ENCODE peak calls at places on chromosomes 6 and 20, in five cellular contexts. S, O, F, C and B are unnamed samples. For H3K9me3, the result is how much of the 10 kb centered on the place peaks cover.

GRCh38 chr20:32110727-32111126 is 1.2 kb downstream of the TM9SF4 start:
- DNase-seq in F (no peak), S (no peak), C (no peak), O (no peak), B (no peak)

GRCh38 chr20:48682529-48683385 is 145.0 kb downstream of the PREX1 start:
- DNase-seq in S (peak), C (peak), O (peak), F (peak), B (peak)

GRCh38 chr20:13131688-13132087 is 89.4 kb upstream of the ISM1 start:
- DNase-seq in S (no peak), C (no peak), O (no peak), F (no peak), B (no peak)

GRCh38 chr20:49987868-49988690 is 5.3 kb downstream of the SNAI1 start:
- DNase-seq in S (no peak), C (no peak), O (no peak), F (peak), B (no peak)

GRCh38 chr6:82843291-82843885 is 222.3 kb downstream of the UBE3D start:
- DNase-seq in S (no peak), O (no peak), F (no peak), C (no peak), B (no peak)

GRCh38 chr20:47370850-47371782 is 14.6 kb upstream of the ZMYND8 start:
- DNase-seq in O (no peak), F (no peak), C (no peak), S (no peak), B (no peak)

GRCh38 chr20:57130160-57130772 is 136.2 kb downstream of the BMP7 start:
- DNase-seq in C (no peak), F (no peak), S (no peak), O (no peak), B (no peak)

GRCh38 chr6:113359155-113360140 is 497.7 kb upstream of the MARCKS start:
- DNase-seq in O (no peak), S (no peak), F (peak), C (peak), B (no peak)

GRCh38 chr6:132937466-132937906 is 123.1 kb downstream of the RPS12 start:
- DNase-seq in F (peak), C (peak), O (peak), S (no peak), B (no peak)

GRCh38 chr6:116512155-116512559 is 718 bp downstream of the CALHM5 start:
- DNase-seq in S (no peak), O (no peak), C (no peak), F (no peak), B (no peak)

DNA sequence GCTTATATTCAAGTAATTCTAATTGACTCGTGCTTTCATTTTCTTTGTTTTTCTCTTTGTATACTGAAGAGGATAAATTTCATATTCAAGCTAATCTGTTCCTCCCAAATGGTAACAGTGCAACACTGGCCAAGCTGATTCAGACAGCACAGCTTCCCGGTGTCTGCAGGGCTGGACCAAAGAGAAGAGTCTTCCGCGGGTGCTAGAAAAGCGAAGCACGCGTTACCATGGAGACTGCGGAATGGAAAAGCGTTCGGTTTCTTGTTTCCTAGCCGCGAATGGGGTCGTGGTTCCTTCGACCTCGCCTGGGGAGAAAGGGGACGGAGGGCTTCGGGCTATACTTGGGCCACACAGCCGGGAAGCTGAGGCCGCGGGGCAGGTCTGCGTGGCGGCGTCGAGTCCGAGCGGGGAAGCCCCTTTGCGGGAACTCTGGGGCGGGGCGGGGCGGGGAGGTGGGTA is 6.2 kb upstream of the ZNF311 start:
- DNase-seq in S (peak), O (peak), C (peak), F (peak), B (no peak)
- H3K4me3 ChIP-seq in S (peak), O (no peak), C (peak), F (peak), B (peak)

GRCh38 chr20:22700387-22700786 is 116.0 kb upstream of the FOXA2 start:
- DNase-seq in S (no peak), O (no peak), F (no peak), C (no peak), B (no peak)

GRCh38 chr20:22698443-22698842 is 114.1 kb upstream of the FOXA2 start:
- DNase-seq in S (no peak), O (no peak), C (no peak), F (no peak), B (no peak)

GRCh38 chr20:22699396-22699795 is 115.0 kb upstream of the FOXA2 start:
- DNase-seq in O (no peak), F (no peak), C (no peak), S (no peak), B (no peak)

GRCh38 chr20:22692119-22692475 is 107.7 kb upstream of the FOXA2 start:
- DNase-seq in F (no peak), O (no peak), C (no peak), S (no peak), B (no peak)

GRCh38 chr20:22696759-22697158 is 112.4 kb upstream of the FOXA2 start:
- DNase-seq in C (no peak), F (no peak), O (no peak), S (no peak), B (no peak)
- H3K9me3 ChIP-seq in C (under half), F (under half), O (under half), S (under half), B (under half)

GRCh38 chr6:142387997-142388815 is 86.4 kb downstream of the ADGRG6 start:
- DNase-seq in S (no peak), C (peak), O (no peak), F (peak), B (no peak)
- TF ChIP-seq CTCF in S (peak), C (peak), O (peak), F (peak), B (peak)

DNA sequence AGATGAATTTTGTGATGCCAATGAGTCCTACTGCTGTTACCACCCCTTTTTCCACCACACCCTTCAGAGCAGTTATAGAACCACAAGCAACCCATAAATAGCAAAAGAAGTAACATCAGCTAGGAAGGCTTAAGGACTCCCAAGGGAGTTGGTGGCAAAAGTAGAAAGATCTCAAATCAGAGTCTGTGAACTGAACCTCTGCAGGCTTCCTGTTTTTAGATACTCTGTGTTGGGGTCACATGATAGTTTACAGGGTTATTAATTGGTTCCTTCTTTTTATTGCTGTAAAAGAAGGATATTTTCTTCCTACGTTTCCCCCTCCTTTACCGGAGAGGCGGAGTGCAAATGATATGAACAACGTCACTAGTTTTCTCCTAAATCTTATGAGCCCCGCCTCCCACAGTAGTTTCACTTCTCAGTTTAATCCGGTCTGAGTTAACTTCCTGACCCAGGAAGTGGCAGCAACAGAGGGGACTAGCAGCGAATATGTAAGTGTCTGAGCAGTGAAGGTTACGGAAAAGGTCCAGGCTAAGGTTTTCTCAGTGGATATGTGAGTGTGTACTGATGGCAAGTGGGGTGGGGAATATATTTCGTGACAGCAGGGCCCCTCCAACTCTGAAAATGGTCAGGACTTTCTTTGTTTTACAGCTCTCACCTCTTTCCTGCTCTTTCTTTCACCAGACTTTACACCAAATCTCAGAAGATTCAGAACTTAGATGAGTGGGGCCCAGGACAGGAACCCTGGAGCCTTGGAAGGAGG is at the start of gene TRIM38:
- DNase-seq in F (peak), S (no peak), O (peak), C (peak), B (peak)
- H3K4me3 ChIP-seq in F (peak), S (peak), O (no peak), C (no peak), B (peak)

GRCh38 chr6:1200706-1201105 is 111.2 kb upstream of the FOXQ1 start:
- DNase-seq in F (no peak), C (no peak), S (no peak), O (no peak), B (no peak)

GRCh38 chr6:1202201-1202600 is 109.7 kb upstream of the FOXQ1 start:
- DNase-seq in S (no peak), O (no peak), F (no peak), C (no peak), B (no peak)

GRCh38 chr6:1197309-1197708 is 114.6 kb upstream of the FOXQ1 start:
- DNase-seq in S (no peak), O (no peak), F (no peak), C (no peak), B (no peak)

GRCh38 chr6:1201547-1202200 is 110.2 kb upstream of the FOXQ1 start:
- DNase-seq in S (no peak), O (no peak), F (no peak), C (no peak), B (no peak)

DNA sequence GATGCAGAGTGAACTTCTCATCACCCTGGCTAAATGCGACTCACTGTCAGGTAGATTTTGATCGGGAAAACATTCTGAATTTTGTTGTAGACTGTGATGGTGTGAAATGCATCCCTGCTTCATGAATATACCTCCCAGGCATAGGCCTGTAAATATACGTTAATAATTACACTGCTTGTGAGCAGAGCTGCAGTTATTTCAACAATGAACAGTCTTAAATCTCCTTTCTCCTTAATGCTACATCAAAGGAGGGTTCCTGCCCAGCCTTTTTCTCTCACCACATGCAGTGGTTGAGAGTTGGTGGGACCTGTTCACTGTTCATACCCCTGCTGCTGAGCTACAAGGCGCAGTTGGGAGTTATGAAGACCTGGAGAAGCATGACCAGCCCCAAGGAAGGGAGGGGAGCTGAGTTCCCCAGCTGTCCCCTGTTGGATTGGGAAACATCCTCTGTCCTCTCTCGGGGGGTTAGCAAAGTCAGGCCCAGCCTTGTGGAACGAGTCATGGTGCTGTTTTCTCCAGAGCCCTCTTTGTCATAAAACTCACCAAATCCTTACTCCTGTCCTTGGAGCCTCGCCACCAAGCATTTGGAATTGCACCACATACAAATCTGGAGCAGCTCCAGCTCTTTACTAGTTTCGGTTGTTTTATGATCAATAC is 111.8 kb upstream of the FOXQ1 start:
- DNase-seq in F (no peak), S (no peak), C (no peak), O (no peak), B (no peak)
- H3K9me3 ChIP-seq in F (under half), S (under half), C (under half), O (under half), B (under half)

GRCh38 chr6:54980511-54981275 is 134.1 kb downstream of the FAM83B start:
- DNase-seq in C (no peak), S (no peak), O (no peak), F (peak), B (no peak)

GRCh38 chr6:54981647-54982046 is 135.1 kb downstream of the FAM83B start:
- DNase-seq in C (no peak), F (peak), O (no peak), S (no peak), B (no peak)

DNA sequence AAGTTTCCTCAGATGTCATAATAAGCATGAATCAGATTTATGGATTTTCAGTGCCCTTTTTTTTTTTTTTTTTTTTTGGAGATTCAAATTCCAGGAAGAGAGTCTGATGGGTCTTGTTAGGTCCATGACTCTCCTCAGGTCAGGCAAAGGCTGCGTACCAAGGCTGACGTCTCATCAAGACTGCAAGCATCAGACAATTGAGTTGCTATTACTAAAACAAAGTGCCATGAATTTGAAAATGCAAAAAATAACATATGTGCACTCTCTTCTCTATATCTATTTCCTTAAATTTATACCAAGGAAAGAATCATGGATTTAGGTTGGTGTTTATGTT is 134.7 kb downstream of the FAM83B start:
- DNase-seq in S (no peak), F (no peak), C (no peak), O (no peak), B (no peak)
- TF ChIP-seq CTCF in S (no peak), F (no peak), C (no peak), O (no peak), B (no peak)